ENCODE peak calls at places on chromosomes 6 and 20, in nine cellular contexts. J, W, D, H, Z, Y, L, O and Q are unnamed samples.

GRCh38 chr6:134080171-134080795 is 27.9 kb upstream of the SLC2A12 start:
- DNase-seq in J (no peak), W (no peak), D (no peak), H (no peak), Z (peak), Y (no peak), L (no peak), O (no peak), Q (no peak)

GRCh38 chr6:3304500-3305215 is 45.9 kb downstream of the PSMG4 start:
- DNase-seq in J (no peak), W (no peak), D (no peak), H (no peak), Z (no peak), Y (no peak), L (no peak), O (no peak), Q (no peak)

GRCh38 chr6:165889636-165890403 is 226.8 kb upstream of the PDE10A start:
- DNase-seq in J (peak), W (peak), D (no peak), H (peak), Z (peak), Y (peak), L (peak), O (no peak), Q (peak)

GRCh38 chr6:100726741-100727140 is 154.4 kb downstream of the ASCC3 start:
- DNase-seq in J (peak), W (no peak), D (no peak), H (no peak), Z (no peak), Y (no peak), L (no peak), O (no peak), Q (no peak)

GRCh38 chr6:158507174-158507573 is 52.7 kb upstream of the TMEM181 start:
- DNase-seq in J (no peak), W (no peak), D (no peak), H (no peak), Z (no peak), Y (no peak), L (no peak), O (no peak), Q (no peak)

GRCh38 chr20:39795401-39796272 is 833.5 kb downstream of the DHX35 start:
- DNase-seq in J (peak), W (no peak), D (no peak), H (no peak), Z (peak), Y (no peak), L (no peak), O (no peak), Q (no peak)

GRCh38 chr6:79656134-79656533 is 25.0 kb downstream of the SH3BGRL2 start:
- DNase-seq in J (no peak), W (no peak), D (no peak), H (no peak), Z (no peak), Y (no peak), L (no peak), O (no peak), Q (no peak)

GRCh38 chr6:91098006-91098405 is 511.1 kb upstream of the MAP3K7 start:
- DNase-seq in J (no peak), W (peak), D (no peak), H (no peak), Z (no peak), Y (no peak), L (no peak), O (no peak), Q (no peak)

GRCh38 chr6:47064274-47064673 is 22.1 kb upstream of the ADGRF1 start:
- DNase-seq in J (no peak), W (no peak), D (no peak), H (no peak), Z (peak), Y (no peak), L (no peak), O (no peak), Q (no peak)